ENCODE peak calls at places on chromosomes 7 and 10, in four cellular contexts. One of them, this sample, is unnamed.

GRCh38 chr10:31129261-31129660 is 97.6 kb upstream of the ZNF438 start:
- DNase-seq in transverse colon: peak; percentile 17
- DNase-seq in K562: peak; percentile 16
- DNase-seq in stomach: no peak
- DNase-seq in this sample: peak; percentile 68

GRCh38 chr7:155807013-155807804 is 5.1 kb downstream of the SHH start:
- DNase-seq in stomach: no peak
- DNase-seq in K562: no peak
- DNase-seq in transverse colon: no peak
- DNase-seq in this sample: no peak

GRCh38 chr7:80827238-80827633 is 91.6 kb downstream of the SEMA3C start:
- DNase-seq in K562: no peak
- DNase-seq in stomach: no peak
- DNase-seq in transverse colon: no peak
- DNase-seq in this sample: no peak

GRCh38 chr10:122543676-122544075 is 16.9 kb upstream of the DMBT1 start:
- DNase-seq in stomach: no peak
- DNase-seq in transverse colon: peak; percentile 62
- DNase-seq in K562: no peak
- DNase-seq in this sample: no peak

GRCh38 chr7:30984359-30985107 is 20.8 kb downstream of the GHRHR start:
- DNase-seq in K562: no peak
- DNase-seq in stomach: peak; percentile 31
- DNase-seq in transverse colon: no peak
- DNase-seq in this sample: no peak

GRCh38 chr10:118341678-118342637 is at the start of gene FAM204A:
- DNase-seq in stomach: peak; percentile 95
- DNase-seq in transverse colon: peak; percentile 94
- DNase-seq in K562: peak; percentile 98
- DNase-seq in this sample: peak; percentile 95

GRCh38 chr10:25614652-25615051 is 319.4 kb upstream of the MYO3A start:
- DNase-seq in stomach: no peak
- DNase-seq in K562: no peak
- DNase-seq in transverse colon: no peak
- DNase-seq in this sample: no peak

GRCh38 chr7:619356-619840 is 99.8 kb upstream of the PDGFA start:
- DNase-seq in stomach: no peak
- DNase-seq in K562: no peak
- DNase-seq in transverse colon: no peak
- DNase-seq in this sample: no peak

GRCh38 chr7:28570970-28571288 is 158.6 kb downstream of the CREB5 start:
- DNase-seq in stomach: no peak
- DNase-seq in transverse colon: no peak
- DNase-seq in K562: no peak
- DNase-seq in this sample: no peak

GRCh38 chr7:139340808-139341057 is 404 bp upstream of the FMC1 start:
- DNase-seq in transverse colon: no peak
- DNase-seq in stomach: no peak
- DNase-seq in K562: no peak
- DNase-seq in this sample: no peak

GRCh38 chr7:69659964-69660363 is 61.7 kb downstream of the AUTS2 start:
- DNase-seq in K562: no peak
- DNase-seq in stomach: no peak
- DNase-seq in transverse colon: no peak
- DNase-seq in this sample: no peak

GRCh38 chr10:103845983-103846382 is 9.4 kb downstream of the SH3PXD2A start:
- DNase-seq in transverse colon: peak; percentile 57
- DNase-seq in K562: no peak
- DNase-seq in stomach: no peak
- DNase-seq in this sample: no peak

GRCh38 chr7:20227291-20227795 is 10.2 kb upstream of the MACC1 start:
- DNase-seq in stomach: no peak
- DNase-seq in K562: no peak
- DNase-seq in transverse colon: no peak
- DNase-seq in this sample: no peak

GRCh38 chr10:129883029-129883428 is 81.0 kb downstream of the EBF3 start:
- DNase-seq in stomach: no peak
- DNase-seq in K562: no peak
- DNase-seq in transverse colon: no peak
- DNase-seq in this sample: no peak

GRCh38 chr7:108045669-108046068 is 42.7 kb upstream of the LAMB1 start:
- DNase-seq in transverse colon: no peak
- DNase-seq in stomach: no peak
- DNase-seq in K562: no peak
- DNase-seq in this sample: no peak

GRCh38 chr7:78768859-78769258 is 684.6 kb downstream of the MAGI2 start:
- DNase-seq in K562: no peak
- DNase-seq in stomach: no peak
- DNase-seq in transverse colon: no peak
- DNase-seq in this sample: no peak
- H3K4me3 ChIP-seq in K562: no peak overlapping the region
- H3K4me3 ChIP-seq in stomach: peak overlapping the region; percentile 26
- H3K4me3 ChIP-seq in transverse colon: no peak overlapping the region
- H3K4me3 ChIP-seq in this sample: no peak overlapping the region

DNA sequence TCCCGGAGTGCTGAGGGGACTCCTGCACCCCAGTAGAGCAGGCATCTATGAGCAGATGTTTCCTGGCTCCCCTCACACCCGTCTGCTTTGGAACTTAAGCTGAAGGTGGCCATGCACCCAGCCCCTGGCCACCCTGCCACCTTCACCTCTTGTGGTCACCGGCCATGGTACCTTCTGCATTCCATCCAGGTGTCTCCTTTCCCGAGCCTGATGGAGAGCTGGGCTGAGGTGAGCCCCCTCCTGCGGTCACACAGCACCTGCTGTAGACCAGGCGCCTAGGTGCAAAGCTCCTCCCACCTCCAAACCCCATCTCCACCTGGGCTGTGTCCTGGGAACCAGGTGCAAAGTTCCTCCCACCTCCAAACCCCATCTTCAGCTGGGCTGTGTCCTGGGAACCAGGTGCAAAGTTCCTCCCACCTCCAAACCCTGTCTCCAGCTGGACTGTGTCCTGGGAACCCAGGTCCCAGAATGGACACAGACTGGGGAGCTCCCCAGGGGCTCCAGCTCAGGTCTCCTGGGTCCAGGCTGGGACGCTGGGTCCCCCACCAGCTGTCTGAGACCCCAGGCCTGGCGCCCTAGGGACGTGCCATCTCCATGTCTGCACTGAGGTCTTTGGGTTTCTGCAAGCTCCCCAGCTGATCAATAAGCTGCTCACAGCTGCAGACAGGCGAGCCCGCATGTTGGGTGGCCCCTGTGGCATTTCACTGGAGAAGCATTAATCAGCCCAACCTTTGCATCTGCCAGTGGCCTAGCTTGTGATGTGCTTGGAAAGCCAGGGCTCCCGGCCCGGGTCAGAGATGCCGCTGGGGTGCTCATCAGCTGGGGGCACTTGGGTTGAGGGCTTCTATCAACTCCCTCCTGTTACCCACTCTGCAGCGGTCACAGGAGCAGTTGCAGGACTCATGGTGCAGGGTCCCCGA is 61.2 kb upstream of the INPP5A start:
- DNase-seq in transverse colon: no peak
- DNase-seq in K562: no peak
- DNase-seq in stomach: no peak
- DNase-seq in this sample: no peak
- TF ChIP-seq EP300 in transverse colon: no peak
- TF ChIP-seq EP300 in K562: no peak
- TF ChIP-seq EP300 in stomach: no peak
- TF ChIP-seq EP300 in this sample: no peak

DNA sequence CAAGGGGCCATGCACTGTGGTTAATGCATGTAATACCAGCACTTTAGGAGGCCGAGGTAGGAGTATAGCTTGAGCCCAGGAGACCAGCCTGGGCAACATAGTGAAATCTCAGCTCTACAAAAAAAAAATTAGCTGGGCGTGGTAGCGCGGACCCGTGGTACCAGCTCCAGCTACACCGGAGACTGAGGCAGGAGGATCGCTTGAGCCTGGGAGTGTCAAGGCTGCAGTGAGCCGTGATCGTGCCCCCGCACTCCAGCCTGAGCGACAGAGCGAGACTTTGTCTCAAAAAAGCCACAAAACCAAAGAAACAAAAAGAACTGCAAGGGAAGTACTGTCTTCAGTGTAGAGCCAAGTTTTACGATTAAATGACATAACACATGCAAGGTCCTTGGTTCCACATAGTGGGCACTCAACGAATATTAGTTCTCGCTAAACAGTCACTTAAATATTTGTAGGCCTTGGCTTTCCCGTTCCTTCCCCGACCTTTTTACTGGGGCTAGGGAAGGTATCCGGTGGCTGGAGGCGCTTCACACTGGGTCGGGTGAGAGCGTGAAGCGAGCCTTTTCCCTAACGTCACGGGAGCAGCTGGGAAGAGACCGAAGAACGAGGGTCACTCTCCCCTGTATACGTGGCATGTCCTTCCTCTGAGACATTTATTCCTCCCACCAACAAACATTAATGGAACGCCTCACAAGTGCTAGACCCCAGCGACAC is 995 bp upstream of the SND1 start:
- DNase-seq in stomach: no peak
- DNase-seq in K562: no peak
- DNase-seq in transverse colon: peak; percentile 9
- DNase-seq in this sample: peak; percentile 33
- H3K4me3 ChIP-seq in stomach: peak overlapping the region; percentile 70
- H3K4me3 ChIP-seq in K562: peak overlapping the region; percentile 86
- H3K4me3 ChIP-seq in transverse colon: peak overlapping the region; percentile 26
- H3K4me3 ChIP-seq in this sample: peak overlapping the region; percentile 81

GRCh38 chr10:10564081-10564480 is 453.6 kb upstream of the CELF2 start:
- DNase-seq in K562: no peak
- DNase-seq in stomach: no peak
- DNase-seq in transverse colon: no peak
- DNase-seq in this sample: no peak
- TF ChIP-seq EP300 in K562: no peak
- TF ChIP-seq EP300 in stomach: no peak
- TF ChIP-seq EP300 in transverse colon: no peak
- TF ChIP-seq EP300 in this sample: no peak

DNA sequence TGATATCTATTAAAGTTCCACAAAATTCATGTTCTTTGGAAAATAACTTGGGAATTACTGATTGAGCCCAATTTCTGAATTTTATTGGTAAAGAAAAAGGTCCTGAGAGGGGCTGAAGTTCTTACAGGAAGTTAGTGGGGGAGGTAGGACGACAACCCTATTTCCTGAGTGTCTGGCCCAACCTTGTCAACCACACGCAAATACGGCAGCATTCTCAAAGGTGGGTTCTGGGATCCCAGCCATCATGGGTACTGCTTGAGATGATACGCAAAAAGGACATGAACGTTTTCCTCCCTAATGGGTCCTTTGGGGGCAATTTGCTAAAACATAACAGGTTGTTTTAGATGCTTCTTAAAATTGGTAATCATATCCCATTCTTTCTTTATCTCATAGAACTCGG is 2.7 kb upstream of the PDCD4 start:
- DNase-seq in transverse colon: no peak
- DNase-seq in stomach: no peak
- DNase-seq in K562: no peak
- DNase-seq in this sample: no peak
- H3K4me3 ChIP-seq in transverse colon: no peak overlapping the region
- H3K4me3 ChIP-seq in stomach: no peak overlapping the region
- H3K4me3 ChIP-seq in K562: no peak overlapping the region
- H3K4me3 ChIP-seq in this sample: no peak overlapping the region

GRCh38 chr10:72334196-72334831 is 20.4 kb downstream of the DNAJB12 start:
- DNase-seq in stomach: no peak
- DNase-seq in K562: no peak
- DNase-seq in transverse colon: no peak
- DNase-seq in this sample: peak; percentile 84
- TF ChIP-seq EP300 in stomach: no peak
- TF ChIP-seq EP300 in K562: no peak
- TF ChIP-seq EP300 in transverse colon: no peak
- TF ChIP-seq EP300 in this sample: no peak

GRCh38 chr7:130909881-130910672 is 176.1 kb upstream of the KLF14 start:
- DNase-seq in transverse colon: no peak
- DNase-seq in K562: no peak
- DNase-seq in stomach: no peak
- DNase-seq in this sample: no peak
- H3K4me3 ChIP-seq in transverse colon: no peak overlapping the region
- H3K4me3 ChIP-seq in K562: no peak overlapping the region
- H3K4me3 ChIP-seq in stomach: no peak overlapping the region
- H3K4me3 ChIP-seq in this sample: no peak overlapping the region

GRCh38 chr10:79168231-79168630 is 99.5 kb downstream of the ZMIZ1 start:
- DNase-seq in K562: no peak
- DNase-seq in stomach: no peak
- DNase-seq in transverse colon: no peak
- DNase-seq in this sample: no peak

GRCh38 chr10:79165068-79165467 is 96.3 kb downstream of the ZMIZ1 start:
- DNase-seq in K562: no peak
- DNase-seq in transverse colon: no peak
- DNase-seq in stomach: no peak
- DNase-seq in this sample: no peak

GRCh38 chr10:79166312-79166721 is 97.6 kb downstream of the ZMIZ1 start:
- DNase-seq in K562: no peak
- DNase-seq in stomach: no peak
- DNase-seq in transverse colon: no peak
- DNase-seq in this sample: no peak

GRCh38 chr10:79166741-79167140 is 98.0 kb downstream of the ZMIZ1 start:
- DNase-seq in transverse colon: no peak
- DNase-seq in K562: no peak
- DNase-seq in stomach: no peak
- DNase-seq in this sample: no peak

GRCh38 chr10:79167537-79167936 is 98.8 kb downstream of the ZMIZ1 start:
- DNase-seq in stomach: no peak
- DNase-seq in transverse colon: no peak
- DNase-seq in K562: no peak
- DNase-seq in this sample: no peak
- TF ChIP-seq EP300 in stomach: no peak
- TF ChIP-seq EP300 in transverse colon: no peak
- TF ChIP-seq EP300 in K562: no peak
- TF ChIP-seq EP300 in this sample: no peak

DNA sequence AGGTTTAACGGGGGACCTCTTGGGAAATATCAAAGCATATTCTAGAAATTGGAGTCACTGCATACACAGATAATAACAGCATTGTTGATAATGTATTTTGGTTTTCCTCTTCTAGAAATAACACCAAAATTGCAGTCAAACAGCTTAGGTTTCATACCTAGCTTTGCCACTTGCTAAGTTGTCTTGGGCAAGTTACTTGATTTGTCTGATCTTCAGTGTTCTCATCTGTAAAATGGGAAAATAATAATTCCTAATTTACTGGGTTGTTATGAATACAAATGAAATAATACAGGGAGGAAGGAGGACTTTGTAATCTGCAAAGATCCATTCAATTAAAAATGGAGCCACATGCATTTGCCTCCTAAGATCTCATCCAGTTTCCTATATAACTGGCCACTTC is 20.3 kb upstream of the NUP205 start:
- DNase-seq in transverse colon: no peak
- DNase-seq in stomach: no peak
- DNase-seq in K562: no peak
- DNase-seq in this sample: no peak
- H3K4me3 ChIP-seq in transverse colon: no peak overlapping the region
- H3K4me3 ChIP-seq in stomach: no peak overlapping the region
- H3K4me3 ChIP-seq in K562: no peak overlapping the region
- H3K4me3 ChIP-seq in this sample: no peak overlapping the region